ENCODE peak calls at places on chromosomes 5 and 9, in ten cellular contexts. C is psoas muscle, J is cardiac muscle cell, A is neural progenitor cell, M is brain microvascular endothelial cell, K is mammary epithelial cell, G is heart left ventricle, V is kidney, I is astrocyte, N is heart right ventricle. H is an unnamed sample. For H3K36me3, the result is how much of the 10 kb centered on the place peaks cover.

GRCh38 chr9:130171226-130172148 is 717 bp upstream of the NCS1 start:
- DNase-seq in G (no peak), J (no peak), N (no peak), I (no peak), A (no peak), C (no peak), K (no peak), V (peak), M (no peak), H (no peak)

GRCh38 chr5:68432682-68433081 is 217.1 kb downstream of the PIK3R1 start:
- DNase-seq in A (no peak), M (no peak), N (no peak), K (no peak), I (no peak), G (no peak), J (no peak), C (no peak), V (no peak), H (no peak)

GRCh38 chr9:136671254-136671614 is 8.5 kb downstream of the EGFL7 start:
- DNase-seq in C (no peak), I (no peak), V (no peak), K (no peak), J (no peak), A (no peak), M (no peak), G (no peak), N (no peak), H (no peak)

GRCh38 chr9:97504381-97505216 is 3.1 kb downstream of the TMOD1 start:
- DNase-seq in J (no peak), K (no peak), V (no peak), M (no peak), I (peak), G (no peak), A (no peak), N (peak), C (no peak), H (no peak)

GRCh38 chr9:33852216-33852826 is 35.4 kb downstream of the UBE2R2 start:
- DNase-seq in I (no peak), G (peak), C (peak), V (no peak), M (peak), J (peak), K (peak), N (peak), A (peak), H (peak)

GRCh38 chr5:143064661-143065060 is 294.5 kb downstream of the ARHGAP26 start:
- DNase-seq in M (no peak), K (no peak), I (no peak), V (no peak), N (no peak), J (no peak), G (no peak), C (no peak), A (no peak), H (no peak)

GRCh38 chr9:108162664-108163063 is 673.1 kb upstream of the KLF4 start:
- DNase-seq in I (peak), K (peak), N (no peak), A (no peak), V (no peak), M (peak), G (no peak), C (peak), J (no peak), H (no peak)

GRCh38 chr5:103602465-103602864 is 39.9 kb upstream of the NUDT12 start:
- DNase-seq in M (no peak), A (no peak), C (no peak), J (no peak), N (no peak), G (no peak), V (no peak), K (no peak), I (no peak), H (no peak)

GRCh38 chr9:14346826-14347407 is 33.0 kb upstream of the NFIB start:
- DNase-seq in A (peak), G (peak), V (no peak), K (no peak), M (no peak), C (peak), N (peak), I (no peak), J (no peak), H (peak)

DNA sequence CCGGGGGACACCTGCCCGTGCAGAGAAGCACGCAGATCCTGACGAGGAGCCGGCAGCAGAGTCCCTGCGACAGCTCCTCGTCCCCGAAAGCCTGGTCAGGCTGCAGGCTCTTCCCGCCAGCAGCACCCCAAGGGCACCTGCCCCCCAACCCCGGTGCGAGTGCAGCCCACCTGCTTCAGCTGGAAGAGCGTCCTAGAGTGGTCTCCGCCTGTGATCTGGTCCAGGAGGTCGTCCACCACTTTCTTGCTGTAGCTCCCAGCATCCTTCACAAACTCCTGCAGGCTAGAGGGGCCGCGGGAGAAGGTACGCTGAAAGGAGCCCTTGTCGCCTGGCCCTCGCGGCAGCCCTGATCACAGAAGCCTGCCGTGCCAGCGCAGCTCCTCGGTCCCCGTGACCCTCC is 16.7 kb downstream of the BRD9 start:
- DNase-seq in G (no peak), C (no peak), N (no peak), M (no peak), I (no peak), J (no peak), V (peak), K (no peak), A (no peak), H (no peak)
- H3K36me3 ChIP-seq in G (half or more), C (half or more), N (under half), M (half or more), I (under half), J (under half), V (under half), K (under half), A (under half), H (half or more)

GRCh38 chr9:94993821-94994165 is 267.3 kb downstream of the AOPEP start:
- DNase-seq in V (no peak), I (no peak), K (no peak), M (no peak), N (no peak), A (no peak), C (no peak), J (no peak), G (no peak), H (no peak)
- H3K27ac ChIP-seq in V (peak), I (no peak), K (no peak), M (no peak), N (peak), A (no peak), C (no peak), J (no peak), G (no peak), H (no peak)

DNA sequence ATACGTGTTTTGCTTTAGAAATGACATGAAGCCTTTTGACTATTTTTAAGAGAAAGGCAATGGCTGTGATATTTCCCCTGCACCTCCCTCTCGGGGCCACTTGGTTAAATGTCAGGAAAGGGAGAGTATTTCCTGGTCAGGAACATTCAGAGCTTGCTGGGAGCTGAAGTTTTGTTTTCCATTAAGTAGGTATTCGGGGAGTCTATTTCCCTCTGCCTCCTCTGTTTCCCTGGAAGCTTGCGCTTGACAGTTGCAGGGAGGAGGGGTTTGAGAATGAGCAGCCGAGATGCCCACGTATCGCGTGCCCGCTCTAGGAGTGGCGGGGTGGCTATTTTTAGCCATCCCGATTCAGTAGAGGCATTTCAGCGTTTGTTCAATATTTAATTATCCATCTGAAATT is 6.7 kb downstream of the DAB2IP start:
- DNase-seq in J (no peak), V (no peak), A (no peak), M (no peak), G (peak), K (no peak), I (no peak), C (no peak), N (peak), H (peak)
- TF ChIP-seq CTCF in J (no peak), V (no peak), A (no peak), M (no peak), G (no peak), K (no peak), I (no peak), C (no peak), N (no peak), H (peak)

GRCh38 chr5:2129581-2130272 is 247.0 kb upstream of the IRX4 start:
- DNase-seq in I (no peak), K (no peak), G (no peak), M (no peak), N (no peak), A (no peak), J (peak), C (no peak), V (no peak), H (no peak)

GRCh38 chr5:2131826-2132496 is 249.2 kb upstream of the IRX4 start:
- DNase-seq in A (no peak), J (no peak), M (no peak), V (no peak), K (no peak), G (no peak), I (no peak), N (no peak), C (no peak), H (no peak)

GRCh38 chr5:2132497-2132847 is 249.7 kb upstream of the IRX4 start:
- DNase-seq in G (no peak), A (no peak), V (no peak), I (no peak), C (no peak), J (no peak), M (no peak), K (no peak), N (no peak), H (no peak)

GRCh38 chr5:2130361-2130760 is 247.6 kb upstream of the IRX4 start:
- DNase-seq in G (no peak), N (no peak), J (peak), K (no peak), A (no peak), C (no peak), M (no peak), I (no peak), V (no peak), H (no peak)

DNA sequence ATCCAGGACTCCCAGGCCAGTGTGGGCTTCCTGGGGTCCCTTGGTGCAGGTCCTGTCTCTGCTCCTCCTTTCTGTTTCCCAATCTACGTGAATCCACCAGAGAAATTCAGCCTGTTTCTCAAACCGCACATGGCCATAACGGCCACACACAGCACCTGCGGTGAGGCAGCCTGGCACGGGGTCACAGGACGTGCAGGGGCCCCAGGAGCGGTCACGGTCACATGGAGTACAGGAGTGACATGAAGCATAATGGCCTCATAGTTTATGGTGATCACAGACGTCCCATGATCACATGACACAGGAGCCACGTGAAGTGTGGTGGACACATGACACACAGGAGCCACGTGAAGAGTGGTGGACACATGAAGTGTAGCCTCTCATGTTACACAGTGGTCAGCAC is 248.5 kb upstream of the IRX4 start:
- DNase-seq in G (no peak), I (no peak), J (no peak), V (no peak), A (no peak), C (no peak), N (no peak), K (no peak), M (no peak), H (no peak)
- H3K36me3 ChIP-seq in G (under half), I (under half), J (under half), V (under half), A (under half), C (under half), N (under half), K (under half), M (under half), H (under half)

GRCh38 chr5:6365977-6366590 is 12.3 kb downstream of the MED10 start:
- DNase-seq in V (no peak), J (no peak), I (no peak), M (no peak), A (no peak), G (no peak), N (no peak), C (no peak), K (no peak), H (no peak)
- H3K27ac ChIP-seq in V (no peak), J (no peak), I (no peak), M (no peak), A (no peak), G (no peak), N (no peak), C (peak), K (no peak), H (no peak)